ENCODE peak calls at places on chromosomes 2 and 18, in six cellular contexts. L is left lung, D is endothelial cell, B is AG10803, H is H9, Q is WTC11. N is an unnamed sample.

GRCh38 chr2:120246546-120247300 is 5.9 kb upstream of the RALB start:
- DNase-seq in L (no peak), D (no peak), B (no peak), H (no peak), Q (no peak), N (no peak)

GRCh38 chr2:26016012-26016742 is 17.7 kb upstream of the RAB10 start:
- DNase-seq in L (no peak), D (no peak), B (no peak), H (no peak), Q (no peak), N (peak; percentile 26)

GRCh38 chr2:215971671-215972070 is 41.7 kb downstream of the MREG start:
- DNase-seq in L (no peak), D (no peak), B (no peak), H (no peak), Q (no peak), N (no peak)

GRCh38 chr2:97769308-97769707 is 55.9 kb downstream of the ZAP70 start:
- DNase-seq in L (no peak), D (no peak), B (no peak), H (no peak), Q (no peak), N (no peak)

GRCh38 chr2:120589782-120590608 is 145.7 kb upstream of the GLI2 start:
- DNase-seq in L (peak; percentile 8), D (no peak), B (peak; percentile 97), H (no peak), Q (no peak), N (no peak)

GRCh38 chr2:3257166-3257565 is 120.5 kb downstream of the EIPR1 start:
- DNase-seq in L (no peak), D (no peak), B (no peak), H (peak; percentile 48), Q (peak; percentile 41), N (no peak)

GRCh38 chr18:48615566-48616401 is 77.0 kb downstream of the CTIF start:
- DNase-seq in L (no peak), D (no peak), B (no peak), H (no peak), Q (peak; percentile 37), N (no peak)

GRCh38 chr2:114049280-114049679 is 159.4 kb downstream of the ACTR3 start:
- DNase-seq in L (no peak), D (no peak), B (no peak), H (no peak), Q (no peak), N (no peak)

GRCh38 chr2:232882085-232882484 is 12.0 kb downstream of the SNORC start:
- DNase-seq in L (no peak), D (no peak), B (no peak), H (no peak), Q (no peak), N (no peak)

GRCh38 chr18:24271381-24272331 is 126.0 kb downstream of the OSBPL1A start:
- DNase-seq in L (peak; percentile 94), D (peak; percentile 73), B (peak; percentile 71), H (peak; percentile 85), Q (peak; percentile 88), N (peak; percentile 92)

GRCh38 chr18:63073481-63073880 is 246.1 kb downstream of the BCL2 start:
- DNase-seq in L (no peak), D (no peak), B (no peak), H (no peak), Q (no peak), N (no peak)

GRCh38 chr2:60980031-60980815 is 37.3 kb upstream of the PEX13 start:
- DNase-seq in L (no peak), D (no peak), B (no peak), H (no peak), Q (no peak), N (no peak)

GRCh38 chr2:43531251-43531650 is 64.6 kb downstream of the THADA start:
- DNase-seq in L (no peak), D (no peak), B (no peak), H (no peak), Q (no peak), N (no peak)

GRCh38 chr2:199379251-199379650 is 78.5 kb downstream of the SATB2 start:
- DNase-seq in L (no peak), D (no peak), B (peak; percentile 40), H (no peak), Q (no peak), N (no peak)

GRCh38 chr2:127047716-127048617 is 59.0 kb downstream of the BIN1 start:
- DNase-seq in L (peak; percentile 80), D (no peak), B (no peak), H (peak; percentile 18), Q (no peak), N (peak; percentile 60)

GRCh38 chr2:54404270-54404669 is 51.9 kb upstream of the SPTBN1 start:
- DNase-seq in L (no peak), D (no peak), B (peak; percentile 33), H (no peak), Q (no peak), N (no peak)

GRCh38 chr18:67305466-67305865 is 211.1 kb downstream of the DSEL start:
- DNase-seq in L (no peak), D (no peak), B (no peak), H (no peak), Q (no peak), N (no peak)

GRCh38 chr2:196322963-196323810 is 151.8 kb upstream of the STK17B start:
- DNase-seq in L (no peak), D (no peak), B (peak; percentile 76), H (no peak), Q (no peak), N (no peak)

GRCh38 chr2:205679410-205680009 is 2.8 kb upstream of the NRP2 start:
- DNase-seq in L (no peak), D (no peak), B (no peak), H (no peak), Q (no peak), N (no peak)

GRCh38 chr2:142217804-142218203 is 87.0 kb upstream of the LRP1B start:
- DNase-seq in L (no peak), D (no peak), B (no peak), H (no peak), Q (no peak), N (no peak)

GRCh38 chr2:45391866-45392265 is 219.2 kb downstream of the SRBD1 start:
- DNase-seq in L (no peak), D (no peak), B (peak; percentile 43), H (no peak), Q (no peak), N (no peak)

GRCh38 chr2:63993871-63994270 is 25.4 kb downstream of the VPS54 start:
- DNase-seq in L (no peak), D (no peak), B (no peak), H (no peak), Q (no peak), N (no peak)

GRCh38 chr2:63983986-63984605 is 35.1 kb downstream of the VPS54 start:
- DNase-seq in L (no peak), D (no peak), B (peak; percentile 1), H (no peak), Q (no peak), N (no peak)

GRCh38 chr2:63984606-63985359 is 34.4 kb downstream of the VPS54 start:
- DNase-seq in L (no peak), D (no peak), B (no peak), H (no peak), Q (no peak), N (no peak)

GRCh38 chr2:63992061-63992685 is 27.1 kb downstream of the VPS54 start:
- DNase-seq in L (no peak), D (no peak), B (no peak), H (no peak), Q (no peak), N (no peak)

GRCh38 chr2:63990072-63990471 is 29.2 kb downstream of the VPS54 start:
- DNase-seq in L (no peak), D (no peak), B (no peak), H (no peak), Q (no peak), N (no peak)
- TF ChIP-seq CTCF in L (no peak), D (no peak), B (no peak), H (no peak), Q (no peak), N (no peak)

GRCh38 chr18:76528477-76529432 is 33.7 kb upstream of the ZNF516 start:
- DNase-seq in L (no peak), D (peak; percentile 17), B (peak; percentile 67), H (no peak), Q (no peak), N (no peak)
- TF ChIP-seq CTCF in L (no peak), D (no peak), B (peak; percentile 16), H (peak; percentile 36), Q (no peak), N (peak; percentile 7)

GRCh38 chr18:10499230-10499629 is 26.6 kb upstream of the NAPG start:
- DNase-seq in L (no peak), D (no peak), B (no peak), H (no peak), Q (no peak), N (no peak)
- TF ChIP-seq CTCF in L (no peak), D (no peak), B (no peak), H (no peak), Q (no peak), N (no peak)

DNA sequence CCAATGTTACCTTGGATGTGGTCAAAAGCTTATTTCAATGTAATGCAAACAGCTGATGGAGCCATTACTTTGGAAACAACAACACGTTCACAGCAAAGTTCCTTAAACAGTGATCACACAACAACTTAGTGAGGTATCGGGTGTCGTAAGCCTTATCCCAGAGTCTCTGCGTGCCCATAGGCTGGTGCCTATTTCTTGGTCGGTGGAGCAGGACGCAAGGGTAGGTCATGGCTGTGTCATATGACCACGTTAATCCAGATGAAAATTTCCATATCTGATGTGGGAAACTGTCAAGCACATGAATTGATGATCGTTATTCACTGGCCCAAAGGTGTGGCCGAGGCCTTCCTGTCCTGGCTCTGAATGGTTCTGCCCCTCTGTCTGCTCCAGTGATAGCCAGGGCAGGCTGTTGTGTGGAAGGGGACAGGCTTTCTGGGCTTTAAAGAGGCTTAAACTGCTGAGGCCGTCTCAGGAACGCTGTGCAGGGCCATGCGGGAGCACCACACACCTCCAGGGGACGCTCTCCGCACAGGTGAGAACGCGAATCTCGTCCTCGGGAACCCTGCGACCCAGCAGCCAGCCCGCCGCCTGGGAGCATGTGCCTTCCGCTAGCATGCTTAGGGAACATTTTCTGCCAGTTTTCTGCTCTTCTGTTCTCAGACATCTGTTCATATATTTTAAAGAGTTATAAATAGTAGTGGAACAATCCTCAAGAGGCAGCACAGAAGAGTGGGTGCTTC is 90.6 kb downstream of the KCTD1 start:
- DNase-seq in L (no peak), D (peak; percentile 66), B (no peak), H (peak; percentile 91), Q (peak; percentile 90), N (no peak)
- TF ChIP-seq CTCF in L (no peak), D (peak; percentile 40), B (no peak), H (peak; percentile 98), Q (peak; percentile 81), N (no peak)

DNA sequence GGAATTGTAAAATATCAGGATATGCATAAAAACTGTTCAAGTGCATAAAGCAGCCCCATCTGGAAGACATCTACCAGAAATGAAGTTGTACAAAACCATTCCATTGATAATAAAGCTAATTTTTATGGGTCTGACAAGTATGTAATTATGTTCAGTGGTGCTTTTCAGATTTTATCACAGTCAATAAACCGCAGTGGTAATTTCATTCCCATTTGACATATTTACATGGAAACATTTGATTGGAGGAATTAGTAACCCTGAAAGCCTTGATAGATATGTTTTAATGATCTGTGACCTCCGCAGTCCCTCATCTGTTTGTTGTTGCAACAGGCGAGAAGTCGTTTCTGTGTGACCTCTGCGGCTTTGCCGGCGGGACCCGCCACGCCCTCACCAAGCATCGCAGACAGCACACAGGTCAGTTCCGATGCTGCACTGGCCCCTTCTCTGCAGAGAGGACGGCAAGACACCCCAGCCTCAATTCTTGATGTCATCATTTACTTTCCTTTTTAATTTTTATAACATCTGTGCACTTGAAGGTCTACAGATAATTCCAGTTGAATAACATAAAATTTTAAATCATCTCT is 283.1 kb downstream of the ZNF407 start:
- DNase-seq in L (no peak), D (no peak), B (no peak), H (no peak), Q (no peak), N (no peak)
- TF ChIP-seq CTCF in L (no peak), D (no peak), B (no peak), H (no peak), Q (no peak), N (no peak)

GRCh38 chr2:108069515-108070310 is 83.4 kb downstream of the SLC5A7 start:
- DNase-seq in L (no peak), D (no peak), B (no peak), H (peak; percentile 42), Q (peak; percentile 20), N (no peak)
- TF ChIP-seq CTCF in L (no peak), D (no peak), B (no peak), H (peak; percentile 64), Q (no peak), N (no peak)